ENCODE peak calls at places on chromosome 15, in five cellular contexts. M, J, H, D and C are unnamed samples.

GRCh38 chr15:93041159-93041547 is 47.9 kb downstream of the RGMA start:
- DNase-seq in D (no peak), M (no peak), H (no peak), J (no peak), C (no peak)

GRCh38 chr15:66763186-66764066 is 61.4 kb downstream of the SMAD6 start:
- DNase-seq in J (no peak), D (no peak), H (peak; percentile 86), M (no peak), C (no peak)

GRCh38 chr15:58865420-58865880 is 68.0 kb downstream of the SLTM start:
- DNase-seq in J (peak; percentile 81), D (no peak), M (no peak), H (peak; percentile 25), C (no peak)

GRCh38 chr15:63089260-63090043 is 32.2 kb upstream of the LACTB start:
- DNase-seq in D (peak; percentile 69), H (peak; percentile 90), J (peak; percentile 81), M (peak; percentile 90), C (no peak)

GRCh38 chr15:77720617-77721016 is 87.9 kb upstream of the LINGO1 start:
- DNase-seq in H (no peak), M (no peak), J (no peak), D (no peak), C (no peak)

GRCh38 chr15:62483817-62484216 is 318.7 kb upstream of the C2CD4B start:
- DNase-seq in M (no peak), H (peak; percentile 70), J (no peak), D (no peak), C (no peak)

GRCh38 chr15:59501531-59502113 is 63.6 kb downstream of the FAM81A start:
- DNase-seq in D (no peak), M (no peak), J (peak; percentile 58), H (peak; percentile 58), C (no peak)

GRCh38 chr15:100849021-100849831 is 30.4 kb upstream of the ALDH1A3 start:
- DNase-seq in J (peak; percentile 75), H (peak; percentile 26), D (no peak), M (no peak), C (no peak)

GRCh38 chr15:96340611-96341464 is 10.3 kb downstream of the NR2F2 start:
- DNase-seq in D (no peak), M (no peak), J (no peak), H (peak; percentile 73), C (no peak)

GRCh38 chr15:61228025-61228901 is 839 bp downstream of the RORA start:
- DNase-seq in H (peak; percentile 33), D (no peak), J (no peak), M (no peak), C (no peak)

GRCh38 chr15:100627789-100628395 is 25.5 kb downstream of the ASB7 start:
- DNase-seq in H (peak; percentile 91), D (peak; percentile 71), J (peak; percentile 82), M (peak; percentile 56), C (peak; percentile 43)

GRCh38 chr15:59685737-59686297 is 3.3 kb downstream of the BNIP2 start:
- DNase-seq in M (no peak), J (peak; percentile 42), D (peak; percentile 9), H (peak; percentile 67), C (no peak)

GRCh38 chr15:74631935-74632560 is 16.4 kb downstream of the CLK3 start:
- DNase-seq in M (no peak), H (peak; percentile 63), J (peak; percentile 72), D (no peak), C (no peak)

GRCh38 chr15:60695713-60696522 is 217.0 kb upstream of the ICE2 start:
- DNase-seq in D (no peak), M (no peak), H (no peak), J (no peak), C (no peak)

GRCh38 chr15:27648359-27648758 is 450.8 kb downstream of the OCA2 start:
- DNase-seq in D (no peak), J (no peak), M (no peak), H (no peak), C (no peak)

GRCh38 chr15:95409924-95410323 is 920.6 kb upstream of the NR2F2 start:
- DNase-seq in J (peak; percentile 14), M (no peak), H (peak; percentile 8), D (no peak), C (no peak)

GRCh38 chr15:70311821-70312220 is 214.1 kb upstream of the TLE3 start:
- DNase-seq in M (no peak), D (no peak), H (no peak), J (no peak), C (no peak)

GRCh38 chr15:37814847-37815246 is 119.6 kb upstream of the TMCO5A start:
- DNase-seq in J (no peak), M (no peak), H (no peak), D (no peak), C (no peak)

GRCh38 chr15:83747050-83747717 is 93.3 kb downstream of the ADAMTSL3 start:
- DNase-seq in H (peak; percentile 77), M (no peak), D (peak; percentile 13), J (peak; percentile 42), C (no peak)

GRCh38 chr15:74432968-74433591 is 678 bp downstream of the SEMA7A start:
- DNase-seq in D (no peak), M (no peak), J (peak; percentile 42), H (no peak), C (no peak)

GRCh38 chr15:39807791-39808190 is 25.1 kb upstream of the FSIP1 start:
- DNase-seq in H (no peak), J (no peak), D (no peak), M (no peak), C (no peak)

GRCh38 chr15:27361418-27361817 is 390.4 kb downstream of the GABRG3 start:
- DNase-seq in M (no peak), J (no peak), H (no peak), D (no peak), C (peak; percentile 9)

GRCh38 chr15:31306426-31307269 is 20.0 kb upstream of the KLF13 start:
- DNase-seq in J (peak; percentile 96), H (no peak), M (no peak), D (no peak), C (no peak)
- TF ChIP-seq CTCF in J (no peak), H (no peak), M (no peak), D (no peak), C (no peak)

GRCh38 chr15:50355980-50356379 is 982 bp upstream of the GABPB1 start:
- DNase-seq in D (no peak), J (no peak), H (no peak), M (no peak), C (no peak)
- H3K4me3 ChIP-seq in D (peak overlapping the region; percentile 73), J (peak overlapping the region; percentile 100), H (peak overlapping the region; percentile 80), M (peak overlapping the region; percentile 88), C (peak overlapping the region; percentile 85)

GRCh38 chr15:98713585-98714001 is 65.3 kb downstream of the IGF1R start:
- DNase-seq in H (no peak), J (no peak), D (no peak), M (no peak), C (no peak)
- TF ChIP-seq CTCF in H (no peak), J (no peak), D (no peak), M (no peak), C (no peak)

DNA sequence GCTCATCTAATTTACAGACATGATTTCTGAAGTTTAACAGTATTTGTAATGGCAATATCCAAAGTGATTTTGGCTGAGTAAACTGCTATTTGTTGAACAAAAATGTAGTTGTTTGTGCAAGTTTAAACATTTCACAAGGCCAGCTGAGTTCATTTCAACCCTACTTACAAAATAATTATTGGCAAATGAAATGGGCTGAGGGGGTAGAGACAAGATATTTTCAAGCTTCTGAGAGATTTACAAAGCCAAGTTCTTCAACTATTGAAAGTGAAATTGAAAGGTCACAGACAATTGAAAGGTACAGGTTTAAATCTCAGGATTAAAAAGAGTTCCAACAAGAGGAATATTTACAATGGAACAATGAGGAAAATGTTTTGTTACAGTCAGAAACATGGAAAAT is 77.1 kb downstream of the DUT start:
- DNase-seq in H (no peak), J (no peak), D (no peak), M (no peak), C (no peak)
- H3K4me3 ChIP-seq in H (no peak overlapping the region), J (no peak overlapping the region), D (no peak overlapping the region), M (no peak overlapping the region), C (no peak overlapping the region)

DNA sequence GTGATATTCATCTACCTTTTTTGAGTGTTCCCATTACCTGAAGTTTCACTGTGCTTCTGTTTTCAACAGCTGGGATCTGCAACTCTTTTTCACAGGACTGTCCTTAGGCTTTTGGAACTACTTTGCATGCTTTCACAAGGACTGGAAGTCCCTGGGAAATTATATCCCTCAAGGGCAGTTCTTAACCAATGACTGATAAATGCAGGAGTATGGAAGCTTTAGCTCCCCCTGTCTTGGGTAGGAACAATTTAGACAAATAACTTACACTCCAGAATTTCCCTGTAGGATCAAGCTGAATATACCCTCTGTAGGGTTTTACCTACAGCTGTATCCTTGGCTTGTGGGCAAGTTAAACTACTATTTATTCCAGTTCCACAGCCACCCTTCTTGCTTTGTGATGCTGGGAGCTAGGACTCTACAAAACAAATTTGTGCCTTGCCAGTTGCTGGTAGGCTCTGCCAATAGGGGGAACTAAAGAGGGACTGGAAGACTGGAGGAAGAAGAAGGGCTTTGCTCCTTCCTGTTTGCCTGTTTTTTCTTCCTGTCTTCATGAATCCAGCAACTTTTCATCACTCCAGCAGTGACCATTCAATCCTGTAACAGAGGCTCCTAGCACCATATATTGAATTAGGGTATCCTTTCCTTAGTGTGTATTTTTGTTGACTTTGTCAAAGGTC is 6.8 kb upstream of the ZNF280D start:
- DNase-seq in J (peak; percentile 36), H (no peak), D (no peak), M (no peak), C (no peak)
- TF ChIP-seq CTCF in J (no peak), H (peak; percentile 37), D (no peak), M (peak; percentile 10), C (peak; percentile 28)

DNA sequence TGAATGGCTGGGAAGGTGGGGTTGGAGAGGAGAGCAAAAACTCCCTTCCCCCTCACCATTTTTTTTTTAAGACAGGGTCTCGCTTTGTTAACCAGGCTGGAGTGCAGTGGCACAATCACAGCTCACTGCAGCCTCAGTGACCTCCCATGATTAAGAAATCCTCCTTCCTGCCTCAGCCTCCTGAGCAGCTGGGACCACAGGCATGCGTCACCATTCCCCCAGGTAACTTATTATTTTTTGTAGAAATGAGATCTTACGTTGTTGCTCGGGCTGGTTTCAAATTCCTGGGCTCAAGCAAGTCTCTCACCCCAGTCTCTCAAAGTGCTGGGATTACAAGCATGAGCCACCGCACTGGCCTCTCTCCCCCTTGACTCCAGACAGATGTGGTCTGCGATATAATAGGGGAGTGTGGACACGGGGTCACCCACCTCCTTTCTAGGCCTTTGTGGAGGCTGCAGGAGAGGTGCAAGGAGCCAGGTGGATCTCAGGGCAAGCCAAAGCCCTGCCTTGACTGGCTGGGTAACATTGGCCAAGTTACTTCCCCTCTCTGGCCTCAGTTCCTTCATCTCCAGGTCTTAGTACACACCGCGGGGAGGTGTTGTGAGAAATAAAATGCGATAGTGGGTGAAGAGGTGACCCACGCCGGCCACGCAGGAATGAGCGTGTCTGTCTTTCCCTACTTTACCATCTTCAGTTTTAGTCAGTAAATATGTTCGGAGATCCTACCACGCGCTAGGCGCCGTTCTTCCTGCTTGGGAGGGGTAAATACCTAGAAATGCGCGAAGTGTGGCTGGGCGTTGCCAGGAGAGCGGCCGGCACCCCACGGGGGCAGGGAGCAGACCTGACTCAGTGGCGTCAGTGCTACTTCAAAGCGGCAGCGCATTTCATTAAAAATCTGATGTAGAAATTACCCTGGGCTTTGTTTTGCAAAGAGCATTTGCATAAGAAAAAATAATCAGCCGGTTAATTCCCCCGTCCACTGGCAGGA is 20.2 kb upstream of the CORO2B start:
- DNase-seq in M (no peak), H (no peak), D (no peak), J (peak; percentile 37), C (no peak)
- H3K4me3 ChIP-seq in M (no peak overlapping the region), H (no peak overlapping the region), D (peak overlapping the region; percentile 39), J (peak overlapping the region; percentile 42), C (peak overlapping the region; percentile 61)